ENCODE peak calls at places on chromosomes 4 and X, in four cellular contexts. T, I, N and G are unnamed samples.

GRCh38 chr4:780730-781492 is 45.0 kb downstream of the CPLX1 start:
- DNase-seq in T (no peak), I (no peak), N (no peak), G (no peak)

GRCh38 chr4:112604590-112604989 is 32.1 kb downstream of the ZGRF1 start:
- DNase-seq in T (peak), I (peak), N (peak), G (peak)

GRCh38 chr4:152100378-152101201 is 339.8 kb upstream of the GATB start:
- DNase-seq in T (no peak), I (no peak), N (no peak), G (no peak)

GRCh38 chr4:86055898-86056297 is 304.0 kb downstream of the MAPK10 start:
- DNase-seq in T (no peak), I (peak), N (no peak), G (no peak)

GRCh38 chr4:180060159-180060889 is 2182.9 kb upstream of the TENM3 start:
- DNase-seq in T (no peak), I (peak), N (no peak), G (no peak)

GRCh38 chr4:109294468-109295020 is 7.9 kb downstream of the COL25A1 start:
- DNase-seq in T (no peak), I (no peak), N (no peak), G (no peak)

GRCh38 chr4:5863461-5864113 is 29.3 kb downstream of the CRMP1 start:
- DNase-seq in T (no peak), I (peak), N (no peak), G (no peak)

GRCh38 chrX:69214463-69214862 is 49.2 kb upstream of the PJA1 start:
- DNase-seq in T (no peak), I (no peak), N (no peak), G (no peak)

GRCh38 chr4:186416451-186417060 is 138.8 kb downstream of the MTNR1A start:
- DNase-seq in T (no peak), I (no peak), N (no peak), G (no peak)

GRCh38 chr4:2818351-2818939 is 25.2 kb upstream of the ADD1 start:
- DNase-seq in T (no peak), I (no peak), N (no peak), G (no peak)

GRCh38 chr4:48187813-48188212 is 53.8 kb upstream of the TXK start:
- DNase-seq in T (no peak), I (no peak), N (peak), G (no peak)

GRCh38 chr4:93396274-93396673 is 432.3 kb upstream of the ATOH1 start:
- DNase-seq in T (no peak), I (no peak), N (no peak), G (no peak)

GRCh38 chrX:85136409-85136808 is 107.2 kb downstream of the SATL1 start:
- DNase-seq in T (no peak), I (no peak), N (no peak), G (no peak)

GRCh38 chrX:122913764-122914163 is 270.3 kb upstream of the GRIA3 start:
- DNase-seq in T (no peak), I (no peak), N (no peak), G (no peak)

GRCh38 chr4:41346306-41347061 is 89.8 kb downstream of the UCHL1 start:
- DNase-seq in T (no peak), I (no peak), N (no peak), G (no peak)

GRCh38 chr4:185738038-185738552 is 73.9 kb downstream of the SORBS2 start:
- DNase-seq in T (no peak), I (no peak), N (no peak), G (no peak)

GRCh38 chr4:74531952-74532794 is 87.2 kb downstream of the AREG start:
- DNase-seq in T (peak), I (peak), N (peak), G (no peak)

GRCh38 chr4:179465131-179465797 is 2023.0 kb upstream of the AGA start:
- DNase-seq in T (no peak), I (no peak), N (peak), G (peak)

GRCh38 chr4:4387531-4388311 is 819 bp downstream of the NSG1 start:
- DNase-seq in T (no peak), I (no peak), N (no peak), G (peak)

GRCh38 chr4:146638801-146639351 is at the start of gene POU4F2:
- DNase-seq in T (no peak), I (no peak), N (no peak), G (peak)

GRCh38 chr4:79780129-79780528 is 292.9 kb downstream of the ANTXR2 start:
- DNase-seq in T (no peak), I (no peak), N (no peak), G (no peak)

GRCh38 chrX:102846544-102847236 is 90.4 kb upstream of the RAB40AL start:
- DNase-seq in T (no peak), I (no peak), N (no peak), G (no peak)

GRCh38 chr4:26388671-26389070 is 67.9 kb downstream of the RBPJ start:
- DNase-seq in T (no peak), I (no peak), N (no peak), G (no peak)

GRCh38 chr4:76485450-76485849 is 50.4 kb downstream of the SHROOM3 start:
- DNase-seq in T (peak), I (no peak), N (no peak), G (peak)

GRCh38 chr4:119510750-119511149 is 117.9 kb downstream of the PDE5A start:
- DNase-seq in T (no peak), I (no peak), N (no peak), G (no peak)

GRCh38 chr4:16591867-16592266 is 306.6 kb downstream of the LDB2 start:
- DNase-seq in T (no peak), I (no peak), N (no peak), G (no peak)

GRCh38 chrX:15564981-15565579 is 35.7 kb downstream of the ACE2 start:
- DNase-seq in T (peak), I (peak), N (peak), G (peak)

DNA sequence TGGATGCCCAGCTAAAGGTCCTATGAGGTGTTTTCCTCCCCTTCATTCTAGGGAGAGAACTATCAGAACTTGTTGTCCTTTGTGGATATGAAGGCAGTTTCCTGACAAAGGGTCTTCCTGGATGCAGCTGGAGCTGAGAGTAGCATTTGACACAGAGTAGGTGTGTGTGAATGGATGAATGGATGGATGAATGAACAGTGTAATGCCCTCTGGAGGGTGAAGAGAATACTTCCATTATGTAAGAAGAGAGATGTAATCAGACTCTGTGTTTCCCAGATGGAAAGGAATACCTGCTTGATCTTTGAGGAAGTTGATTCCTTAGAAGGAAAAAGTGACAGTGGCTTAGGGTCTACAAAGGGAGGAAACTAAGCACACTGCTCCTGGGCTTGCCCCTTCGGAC is 55.4 kb upstream of the AADAT start:
- DNase-seq in T (no peak), I (no peak), N (no peak), G (no peak)
- TF ChIP-seq PHF8 in T (no peak), I (no peak), N (no peak), G (no peak)

GRCh38 chr4:24321151-24321550 is 263.2 kb downstream of the DHX15 start:
- DNase-seq in T (no peak), I (no peak), N (no peak), G (no peak)
- TF ChIP-seq PHF8 in T (no peak), I (no peak), N (no peak), G (no peak)

DNA sequence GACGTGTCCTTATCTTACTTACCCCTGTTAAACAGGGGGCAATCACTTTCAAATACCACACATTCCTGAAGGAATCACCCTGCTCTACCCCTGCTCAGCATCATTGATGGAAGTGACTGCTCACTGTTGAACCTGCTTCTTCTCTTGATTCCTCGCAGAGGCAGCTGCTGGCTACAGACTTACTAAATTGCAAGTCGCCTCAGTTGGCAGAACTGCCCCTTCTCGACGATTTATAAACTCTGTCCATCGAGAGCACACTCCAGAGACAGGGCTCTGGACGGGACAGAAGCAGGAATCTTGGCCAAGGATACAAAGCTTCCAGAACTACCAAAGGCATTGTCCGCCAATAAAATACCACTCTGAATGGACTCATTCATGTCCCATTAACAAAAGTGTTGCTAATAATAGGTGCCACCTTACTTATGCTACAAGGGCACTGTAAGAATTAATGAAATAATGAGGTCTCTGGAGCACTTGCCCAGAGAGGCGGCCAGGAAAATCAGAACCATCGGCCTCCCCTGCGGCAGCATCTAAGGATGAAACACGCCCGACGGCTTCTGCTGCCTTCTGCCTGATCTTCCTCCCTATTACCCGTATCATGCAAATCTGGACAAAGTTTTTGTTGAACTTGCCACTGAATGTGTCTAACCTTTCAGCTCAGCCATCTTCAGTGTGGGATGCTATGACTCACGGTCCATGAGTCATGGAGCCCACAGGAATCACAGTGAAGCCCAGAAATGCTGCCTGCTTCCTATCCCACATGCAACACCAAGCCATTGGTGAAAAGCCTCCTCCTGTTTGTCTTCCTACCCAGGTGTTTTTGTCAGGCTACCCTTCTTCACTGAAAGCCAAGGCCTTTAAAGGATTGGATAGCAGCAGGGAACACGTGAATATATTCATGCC is 164.9 kb downstream of the MAML3 start:
- DNase-seq in T (peak), I (peak), N (peak), G (no peak)
- TF ChIP-seq PHF8 in T (no peak), I (no peak), N (no peak), G (no peak)

GRCh38 chr4:103410401-103410800 is 212.3 kb upstream of the CENPE start:
- DNase-seq in T (no peak), I (no peak), N (no peak), G (no peak)
- TF ChIP-seq PHF8 in T (no peak), I (no peak), N (no peak), G (no peak)

GRCh38 chrX:134528936-134529335 is 69.0 kb downstream of the HPRT1 start:
- DNase-seq in T (no peak), I (no peak), N (no peak), G (no peak)
- TF ChIP-seq PHF8 in T (no peak), I (no peak), N (no peak), G (no peak)

DNA sequence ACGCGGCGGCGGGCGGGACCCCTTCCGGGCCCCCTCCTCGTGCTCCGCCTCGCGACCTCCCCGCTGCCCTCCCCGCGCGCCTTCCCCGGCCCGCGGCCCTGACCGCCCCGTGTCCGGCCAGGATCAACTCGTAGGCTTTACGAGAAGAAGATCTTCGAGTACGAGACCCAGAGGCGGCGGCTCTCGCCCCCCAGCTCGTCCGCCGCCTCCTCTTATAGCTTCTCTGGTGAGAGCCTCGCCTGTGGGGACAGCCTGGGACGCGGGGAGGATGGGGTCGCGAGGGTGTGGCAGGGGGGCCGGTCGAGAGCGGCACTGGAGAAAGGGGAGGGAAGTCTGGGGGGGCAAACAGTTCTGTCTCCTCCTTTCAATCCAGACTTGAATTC is 465 bp downstream of the EMD start:
- DNase-seq in T (no peak), I (no peak), N (no peak), G (no peak)
- TF ChIP-seq PHF8 in T (no peak), I (no peak), N (no peak), G (peak)

DNA sequence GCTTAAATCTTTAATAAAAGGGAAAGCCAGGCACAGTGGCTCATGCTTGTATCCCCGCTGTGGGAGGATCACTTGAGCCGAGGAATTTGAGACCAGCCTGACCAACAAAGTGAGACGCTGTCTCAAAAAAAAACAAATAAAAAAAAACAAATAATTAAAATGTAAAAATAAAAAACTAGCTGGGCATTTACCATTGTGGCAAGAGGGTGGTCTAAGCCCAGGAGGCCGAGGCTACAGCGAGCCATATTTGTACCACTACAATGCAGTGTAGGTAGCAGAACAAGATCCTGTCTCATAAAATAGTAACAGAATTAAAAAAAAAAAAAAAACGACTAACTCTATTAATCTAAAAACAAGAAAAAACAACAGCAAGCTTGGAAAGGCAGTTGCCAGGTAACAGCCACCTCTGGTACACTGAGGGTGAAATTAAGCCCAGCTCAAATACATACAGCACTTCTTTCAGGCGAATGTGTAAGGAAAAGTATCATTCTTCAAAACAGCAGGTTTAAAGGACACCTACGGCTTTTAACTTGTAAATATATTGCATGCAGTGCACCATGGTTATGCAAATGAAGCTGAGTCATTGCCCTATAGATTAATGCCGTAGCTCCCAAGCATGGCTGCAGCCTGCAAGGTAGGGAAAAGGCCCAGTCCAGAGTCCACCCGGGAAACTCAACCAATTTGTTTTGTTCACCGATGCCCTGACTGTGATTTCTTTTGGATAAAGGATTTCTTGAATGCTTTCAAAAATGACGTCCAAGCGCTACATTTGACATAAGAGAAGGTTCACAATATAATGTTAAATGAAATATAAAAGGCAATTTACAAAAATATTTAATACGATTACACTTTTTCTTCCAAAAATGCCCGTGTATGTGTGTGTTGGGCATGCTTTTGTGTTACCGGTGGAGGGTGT is 14.5 kb upstream of the TXLNG start:
- DNase-seq in T (peak), I (peak), N (peak), G (no peak)
- TF ChIP-seq PHF8 in T (peak), I (no peak), N (peak), G (no peak)

GRCh38 chrX:10310502-10310901 is 153.7 kb downstream of the CLCN4 start:
- DNase-seq in T (no peak), I (no peak), N (no peak), G (no peak)
- TF ChIP-seq PHF8 in T (no peak), I (no peak), N (no peak), G (no peak)

DNA sequence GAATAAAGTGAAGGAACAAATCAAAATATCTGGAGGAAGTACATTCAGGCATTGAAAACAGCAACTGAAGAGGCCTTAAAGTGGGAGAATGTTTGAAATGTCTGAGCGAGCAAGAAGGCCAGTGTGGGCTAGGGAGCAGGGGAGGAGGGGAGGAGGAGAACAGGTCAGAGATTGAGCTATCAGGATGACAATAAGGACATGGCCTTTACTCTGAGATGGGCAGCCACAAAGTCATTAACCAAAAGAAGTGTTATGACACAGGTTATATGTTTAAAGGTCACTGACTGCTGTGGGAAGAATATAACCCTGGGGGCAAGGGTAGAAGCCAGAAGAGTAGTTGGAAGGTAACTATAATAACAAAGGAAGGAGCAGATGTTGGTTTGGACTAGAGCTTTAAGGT is 315.4 kb downstream of the INPP4B start:
- DNase-seq in T (no peak), I (no peak), N (no peak), G (no peak)
- TF ChIP-seq PHF8 in T (no peak), I (no peak), N (no peak), G (no peak)

GRCh38 chr4:8202108-8202507 is 3.0 kb downstream of the SH3TC1 start:
- DNase-seq in T (no peak), I (no peak), N (no peak), G (no peak)
- TF ChIP-seq PHF8 in T (no peak), I (no peak), N (no peak), G (no peak)